ENCODE peak calls at places on chromosome 12, in four cellular contexts. G, V, P and T are unnamed samples.

GRCh38 chr12:25434493-25434892 is 118.6 kb downstream of the LMNTD1 start:
- DNase-seq in G (no peak), P (no peak), V (no peak), T (no peak)

GRCh38 chr12:114848661-114849060 is 164.7 kb upstream of the TBX3 start:
- DNase-seq in V (no peak), P (no peak), G (no peak), T (no peak)

GRCh38 chr12:82757611-82758010 is 70.9 kb downstream of the TMTC2 start:
- DNase-seq in V (no peak), P (no peak), G (no peak), T (no peak)

GRCh38 chr12:3732901-3733300 is 20.0 kb downstream of the CRACR2A start:
- DNase-seq in P (no peak), G (no peak), V (no peak), T (no peak)

GRCh38 chr12:105378821-105379400 is 48.4 kb downstream of the C12orf75 start:
- DNase-seq in G (no peak), V (no peak), P (peak), T (peak)

GRCh38 chr12:75971253-75971652 is 60.3 kb downstream of the PHLDA1 start:
- DNase-seq in P (no peak), V (no peak), G (no peak), T (no peak)

GRCh38 chr12:42652048-42652447 is 62.5 kb upstream of the PRICKLE1 start:
- DNase-seq in P (no peak), V (no peak), G (no peak), T (no peak)

GRCh38 chr12:26097046-26097878 is 27.6 kb downstream of the BHLHE41 start:
- DNase-seq in G (peak), P (peak), V (peak), T (peak)

GRCh38 chr12:2264622-2265306 is 212.0 kb downstream of the CACNA1C start:
- DNase-seq in G (no peak), P (no peak), V (no peak), T (no peak)

GRCh38 chr12:78248321-78248720 is 417.6 kb downstream of the NAV3 start:
- DNase-seq in V (no peak), P (no peak), G (no peak), T (no peak)

GRCh38 chr12:51693569-51693968 is 102.5 kb downstream of the SCN8A start:
- DNase-seq in P (no peak), V (no peak), G (no peak), T (no peak)

GRCh38 chr12:716506-716905 is 35.9 kb upstream of the WNK1 start:
- DNase-seq in P (no peak), V (no peak), G (peak), T (no peak)

GRCh38 chr12:123269395-123269892 is 2.2 kb downstream of the CDK2AP1 start:
- DNase-seq in P (peak), V (no peak), G (peak), T (peak)

GRCh38 chr12:124921200-124922008 is 7.0 kb upstream of the UBC start:
- DNase-seq in P (peak), G (peak), V (no peak), T (peak)

GRCh38 chr12:132593938-132594358 is 16.4 kb downstream of the LRCOL1 start:
- DNase-seq in P (peak), V (peak), G (peak), T (peak)

GRCh38 chr12:89179983-89180382 is 172.3 kb downstream of the DUSP6 start:
- DNase-seq in G (no peak), V (no peak), P (no peak), T (peak)

GRCh38 chr12:131011165-131012079 is 57.7 kb downstream of the ADGRD1 start:
- DNase-seq in V (no peak), G (no peak), P (no peak), T (no peak)

GRCh38 chr12:130491421-130492357 is 154.0 kb downstream of the PIWIL1 start:
- DNase-seq in P (no peak), V (no peak), G (no peak), T (no peak)

GRCh38 chr12:53949631-53950440 is 4.9 kb upstream of the HOXC12 start:
- DNase-seq in V (no peak), P (peak), G (peak), T (no peak)

GRCh38 chr12:122951406-122951805 is 14.9 kb downstream of the ABCB9 start:
- DNase-seq in G (no peak), P (peak), V (peak), T (no peak)

GRCh38 chr12:57618966-57619433 is 7.8 kb downstream of the ARHGEF25 start:
- DNase-seq in G (no peak), V (no peak), P (no peak), T (no peak)

GRCh38 chr12:57617942-57618341 is 6.7 kb downstream of the ARHGEF25 start:
- DNase-seq in G (no peak), P (no peak), V (no peak), T (no peak)

GRCh38 chr12:57620245-57620935 is 9.2 kb downstream of the ARHGEF25 start:
- DNase-seq in V (no peak), P (no peak), G (no peak), T (no peak)

GRCh38 chr12:57620936-57621496 is 9.8 kb downstream of the ARHGEF25 start:
- DNase-seq in V (no peak), P (no peak), G (no peak), T (peak)

DNA sequence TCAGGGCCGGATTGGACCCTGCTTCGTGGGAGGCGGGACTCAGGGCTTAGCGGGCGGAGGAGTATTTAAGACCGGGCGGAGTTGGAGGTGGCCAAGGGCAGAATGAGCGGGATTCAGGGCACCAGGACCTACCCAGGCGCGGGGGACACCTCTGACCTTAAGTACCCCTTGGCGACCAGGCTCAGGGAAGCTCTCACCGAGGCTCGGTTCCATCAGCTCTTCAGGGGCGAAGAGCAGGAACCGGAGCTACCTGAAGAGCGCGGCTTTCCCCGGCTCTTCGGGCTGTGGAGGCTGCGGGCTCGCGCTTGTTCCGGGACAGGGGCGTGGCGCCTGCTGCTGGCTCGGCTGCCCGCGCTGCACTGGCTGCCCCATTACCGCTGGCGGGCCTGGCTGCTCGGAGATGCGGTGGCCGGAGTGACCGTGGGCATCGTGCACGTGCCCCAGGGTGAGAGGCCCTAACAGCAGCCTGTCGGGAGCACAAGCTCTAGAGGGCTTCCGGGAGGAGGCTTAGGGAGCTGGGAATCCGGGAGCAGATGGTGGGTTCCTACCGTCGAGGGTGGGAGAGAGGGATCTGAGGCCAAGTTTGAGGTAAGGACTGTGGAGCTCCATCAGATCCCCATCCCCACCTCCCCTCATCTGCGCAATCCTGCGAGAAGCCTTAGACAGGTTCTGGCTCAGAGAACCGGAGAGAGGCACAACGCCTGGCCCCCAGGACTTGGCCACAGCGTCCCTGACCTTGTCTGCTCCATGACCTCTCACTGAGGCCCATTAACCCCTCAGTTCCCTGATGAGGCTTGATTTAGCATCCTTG is 8.4 kb downstream of the ARHGEF25 start:
- DNase-seq in G (no peak), V (no peak), P (no peak), T (no peak)
- TF ChIP-seq ELF1 in G (no peak), V (no peak), P (no peak), T (no peak)

GRCh38 chr12:71166280-71166679 is 8.5 kb upstream of the TSPAN8 start:
- DNase-seq in G (no peak), V (no peak), P (no peak), T (no peak)

GRCh38 chr12:71169286-71169685 is 11.5 kb upstream of the TSPAN8 start:
- DNase-seq in G (no peak), V (no peak), P (no peak), T (no peak)

GRCh38 chr12:71164877-71165197 is 7.0 kb upstream of the TSPAN8 start:
- DNase-seq in V (no peak), G (no peak), P (peak), T (no peak)

GRCh38 chr12:71164166-71164876 is 6.5 kb upstream of the TSPAN8 start:
- DNase-seq in V (no peak), G (no peak), P (no peak), T (no peak)

DNA sequence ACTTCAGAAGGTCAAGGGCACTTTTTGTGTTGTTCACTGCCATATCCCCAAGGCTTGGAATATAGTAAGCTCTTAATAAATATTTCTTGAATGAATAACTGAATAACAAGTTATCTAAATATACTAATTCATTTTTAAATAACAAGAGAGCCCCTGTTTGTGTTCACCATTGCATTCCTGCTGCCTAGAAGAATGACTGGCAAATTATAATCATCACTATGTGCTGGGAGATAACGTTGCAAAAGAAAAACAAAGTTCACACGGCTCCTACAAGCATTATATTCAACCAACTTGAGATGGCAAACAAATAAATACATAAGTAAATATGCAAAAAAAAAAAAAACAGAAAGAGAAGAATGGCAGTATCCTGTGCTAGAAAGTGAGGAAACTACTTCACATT is 9.1 kb upstream of the TSPAN8 start:
- DNase-seq in V (no peak), G (no peak), P (no peak), T (no peak)
- TF ChIP-seq ELF1 in V (no peak), G (no peak), P (no peak), T (no peak)

DNA sequence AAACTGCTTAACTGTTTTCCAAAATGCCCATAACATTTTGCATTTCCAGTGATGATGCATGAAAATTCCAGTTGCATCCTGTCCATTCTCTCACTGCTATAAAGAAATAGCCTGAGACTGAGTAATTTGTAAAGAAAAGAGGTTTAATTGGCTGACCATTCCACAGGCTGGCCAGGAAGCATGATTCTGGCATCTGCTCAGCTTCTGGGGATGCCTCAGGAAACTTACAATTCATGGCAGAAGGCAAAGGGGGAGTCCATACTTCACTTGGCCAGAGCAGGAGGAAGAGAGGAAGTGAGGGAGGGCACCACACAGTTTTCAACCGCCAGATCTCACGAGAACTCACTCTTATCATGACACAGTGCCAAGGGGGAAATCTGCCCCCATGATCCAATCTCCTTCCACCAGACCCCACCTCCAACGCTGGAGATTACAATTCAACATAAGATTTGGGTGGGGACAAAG is 18.2 kb upstream of the CLEC2D start:
- DNase-seq in V (no peak), P (no peak), G (no peak), T (no peak)
- TF ChIP-seq ELF1 in V (no peak), P (no peak), G (no peak), T (no peak)

GRCh38 chr12:64892561-64892960 is 68.1 kb downstream of the TBC1D30 start:
- DNase-seq in V (no peak), P (no peak), G (no peak), T (no peak)

GRCh38 chr12:64890873-64891468 is 66.5 kb downstream of the TBC1D30 start:
- DNase-seq in G (peak), V (peak), P (peak), T (peak)

GRCh38 chr12:64893961-64894360 is 69.5 kb downstream of the TBC1D30 start:
- DNase-seq in G (no peak), P (no peak), V (no peak), T (no peak)

GRCh38 chr12:64891629-64892028 is 67.2 kb downstream of the TBC1D30 start:
- DNase-seq in V (no peak), G (no peak), P (no peak), T (no peak)

DNA sequence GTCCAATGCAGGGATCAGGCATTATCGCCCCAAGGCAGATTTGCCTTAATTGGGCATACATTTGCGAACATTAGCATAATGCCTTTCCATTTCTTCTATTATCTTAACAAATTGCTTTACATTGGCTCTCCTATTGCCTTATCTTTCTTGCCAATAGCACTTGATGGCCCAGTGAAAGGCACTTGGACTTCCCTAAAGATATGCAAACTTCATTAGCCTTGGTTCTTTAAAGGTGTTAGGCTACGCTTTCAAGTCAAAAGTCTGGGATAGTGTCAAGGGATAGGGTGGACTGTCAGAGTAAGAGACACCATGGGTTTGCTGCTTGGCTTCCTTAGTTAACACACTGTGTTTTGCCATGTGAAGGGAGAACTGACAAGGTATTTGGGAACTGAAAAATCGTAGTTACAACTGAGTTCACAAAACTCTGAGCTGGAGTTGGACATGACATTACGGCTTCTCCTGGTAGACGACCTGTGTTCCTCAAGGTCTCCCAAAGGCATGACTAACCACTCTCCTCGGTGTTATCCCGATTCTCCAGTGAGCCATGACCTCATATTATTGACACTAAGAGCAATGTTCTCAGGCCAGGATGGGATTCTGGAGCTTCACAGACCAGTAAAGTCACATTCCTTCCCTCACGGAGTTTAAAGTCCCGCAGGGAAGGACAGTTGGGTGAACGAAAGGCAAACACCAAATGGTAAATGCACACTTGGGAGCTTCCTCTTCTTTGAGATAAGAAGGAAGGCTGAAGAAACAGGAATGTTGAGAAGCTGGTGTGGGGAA is 65.2 kb downstream of the TBC1D30 start:
- DNase-seq in V (no peak), P (peak), G (no peak), T (no peak)
- TF ChIP-seq ELF1 in V (no peak), P (no peak), G (no peak), T (no peak)

DNA sequence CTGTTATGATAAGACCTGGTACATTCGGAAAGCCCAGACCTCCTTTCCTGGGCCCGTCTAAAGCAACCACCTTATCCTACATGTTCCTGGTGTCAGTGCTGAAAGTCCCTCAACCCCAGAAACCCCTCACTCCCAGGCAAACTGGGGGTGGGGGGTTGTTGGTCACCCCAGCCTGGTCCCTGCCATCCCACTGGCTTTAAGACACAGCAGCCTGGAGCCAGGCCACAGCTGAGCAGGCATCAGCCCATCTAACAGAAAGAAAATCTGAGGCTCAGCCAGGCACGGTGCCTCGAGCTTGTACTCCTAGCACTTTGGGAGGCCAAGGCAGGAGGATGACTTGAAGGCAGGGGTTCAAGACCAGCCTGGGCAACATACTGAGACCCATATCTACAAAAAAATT is 4.5 kb downstream of the SELPLG start:
- DNase-seq in P (no peak), V (no peak), G (peak), T (no peak)
- TF ChIP-seq ELF1 in P (no peak), V (no peak), G (no peak), T (no peak)

DNA sequence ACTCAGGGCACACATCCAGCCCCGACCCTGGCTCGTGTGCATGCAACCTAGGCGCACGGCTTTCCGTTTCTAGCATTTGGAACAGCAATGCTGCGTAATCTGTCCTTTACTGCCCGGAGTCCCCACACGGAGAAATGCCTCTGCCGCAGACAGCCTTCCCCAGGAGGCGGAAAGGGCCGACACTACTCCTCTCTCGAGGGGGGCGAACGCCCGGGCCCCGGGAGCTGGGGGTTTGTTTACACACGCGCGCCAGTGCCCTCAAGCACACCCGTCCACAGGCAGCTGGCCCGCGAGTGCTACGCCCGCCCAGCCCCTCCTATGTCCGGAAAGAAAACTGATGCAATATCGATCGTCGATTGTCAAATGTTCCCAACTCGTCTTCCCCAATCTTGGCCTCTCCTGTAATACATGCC is 849 bp downstream of the SLC38A2 start:
- DNase-seq in G (peak), V (no peak), P (no peak), T (peak)
- TF ChIP-seq ELF1 in G (no peak), V (no peak), P (no peak), T (no peak)

DNA sequence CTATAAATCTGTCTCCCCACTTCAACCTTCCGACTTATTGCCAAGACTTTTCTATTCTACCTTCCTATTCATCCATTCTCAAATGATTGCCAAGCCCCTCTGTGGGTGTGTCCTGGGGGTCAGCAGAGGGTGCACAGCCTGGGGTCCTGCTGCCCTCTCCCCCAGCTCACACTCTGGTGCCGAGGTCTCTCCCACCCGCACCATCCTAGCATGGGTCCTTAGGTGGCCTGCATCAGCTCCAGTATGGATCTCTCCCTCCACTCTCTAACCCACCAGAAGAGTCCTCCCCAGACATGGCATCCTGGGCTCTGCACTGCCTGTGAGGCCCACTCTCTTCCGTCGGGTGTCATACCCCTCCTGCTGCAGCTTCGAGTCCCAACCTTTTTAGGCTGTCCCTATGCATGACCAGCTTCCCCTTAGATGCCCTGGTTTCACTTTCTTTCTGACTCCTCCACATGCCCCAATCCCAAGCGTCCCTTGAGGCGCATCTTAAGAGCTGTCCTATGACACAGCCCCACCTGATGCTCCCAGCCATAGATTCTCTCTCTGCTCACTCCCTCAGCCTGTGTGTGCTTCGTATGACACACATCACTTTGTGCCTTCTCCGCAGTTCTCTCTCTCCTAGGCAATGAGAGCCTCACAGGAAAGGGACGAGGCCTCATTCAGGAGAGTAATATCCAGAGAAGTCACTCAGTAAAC is 43.9 kb downstream of the GIT2 start:
- DNase-seq in G (no peak), V (no peak), P (no peak), T (no peak)
- TF ChIP-seq ELF1 in G (no peak), V (no peak), P (no peak), T (no peak)